ENCODE peak calls at places on chromosomes 2 and 18, in four cellular contexts. B is stomach, K is GM12878, L is GM23338. M is an unnamed sample.

GRCh38 chr2:47309952-47310800 is 92.8 kb upstream of the MSH2 start:
- DNase-seq in K (peak), B (peak), L (peak), M (peak)

GRCh38 chr18:69250305-69251151 is 150.2 kb upstream of the DOK6 start:
- DNase-seq in K (no peak), B (no peak), L (no peak), M (no peak)

GRCh38 chr2:44245068-44245861 is 30.0 kb upstream of the SLC3A1 start:
- DNase-seq in K (no peak), L (peak), B (no peak), M (no peak)

GRCh38 chr2:168814046-168814445 is 11.6 kb downstream of the NOSTRIN start:
- DNase-seq in L (no peak), B (no peak), K (no peak), M (no peak)

GRCh38 chr2:156536534-156536933 is 100.4 kb downstream of the GPD2 start:
- DNase-seq in L (no peak), K (no peak), B (no peak), M (no peak)

GRCh38 chr2:80517301-80517700 is 212.7 kb upstream of the LRRTM1 start:
- DNase-seq in L (no peak), K (no peak), B (no peak), M (no peak)

GRCh38 chr2:43179947-43180346 is 46.5 kb downstream of the ZFP36L2 start:
- DNase-seq in L (peak), K (no peak), B (no peak), M (no peak)

GRCh38 chr18:23136326-23137092 is 1.2 kb downstream of the CABLES1 start:
- DNase-seq in L (peak), K (no peak), B (peak), M (peak)

GRCh38 chr2:181163139-181163538 is 182.7 kb downstream of the UBE2E3 start:
- DNase-seq in B (no peak), K (no peak), L (no peak), M (no peak)

GRCh38 chr2:48530033-48530804 is at the start of gene STON1:
- DNase-seq in K (no peak), L (peak), B (peak), M (peak)

GRCh38 chr2:48870503-48870902 is 115.0 kb upstream of the LHCGR start:
- DNase-seq in K (no peak), B (no peak), L (no peak), M (no peak)

GRCh38 chr2:33411765-33412164 is 64.7 kb upstream of the RASGRP3 start:
- DNase-seq in K (no peak), B (no peak), L (no peak), M (no peak)

GRCh38 chr18:26436176-26437031 is 111.9 kb downstream of the KCTD1 start:
- DNase-seq in L (no peak), B (no peak), K (no peak), M (no peak)

GRCh38 chr18:52888014-52888413 is 548.0 kb downstream of the DCC start:
- DNase-seq in L (peak), B (no peak), K (no peak), M (no peak)

GRCh38 chr2:238929242-238930081 is 81.6 kb downstream of the TWIST2 start:
- DNase-seq in K (no peak), L (no peak), B (peak), M (peak)

GRCh38 chr2:219720956-219721355 is 93.5 kb downstream of the SLC4A3 start:
- DNase-seq in L (no peak), B (no peak), K (no peak), M (no peak)

GRCh38 chr18:77086034-77086433 is 46.5 kb downstream of the MBP start:
- DNase-seq in B (no peak), K (no peak), L (no peak), M (no peak)

GRCh38 chr2:226915846-226916360 is 80.0 kb downstream of the RHBDD1 start:
- DNase-seq in K (no peak), B (no peak), L (no peak), M (no peak)

GRCh38 chr18:8706981-8707940 is 1.9 kb downstream of the MTCL1 start:
- DNase-seq in K (no peak), L (peak), B (peak), M (peak)

GRCh38 chr2:101052147-101052546 is 50.1 kb downstream of the RPL31 start:
- DNase-seq in K (no peak), B (no peak), L (no peak), M (no peak)

GRCh38 chr2:101048756-101049155 is 46.7 kb downstream of the RPL31 start:
- DNase-seq in K (no peak), B (no peak), L (no peak), M (no peak)

GRCh38 chr2:101045330-101045729 is 43.2 kb downstream of the RPL31 start:
- DNase-seq in K (no peak), L (no peak), B (no peak), M (no peak)

GRCh38 chr2:101047774-101048173 is 45.7 kb downstream of the RPL31 start:
- DNase-seq in B (no peak), L (no peak), K (no peak), M (no peak)

GRCh38 chr2:101047075-101047766 is 45.1 kb downstream of the RPL31 start:
- DNase-seq in L (no peak), B (peak), K (no peak), M (no peak)
- TF ChIP-seq POLR2AphosphoS5 in L (no peak), B (no peak), K (no peak), M (no peak)

GRCh38 chr2:195961873-195962272 is 106.8 kb downstream of the DNAH7 start:
- DNase-seq in L (no peak), B (no peak), K (peak), M (no peak)
- H3K4me3 ChIP-seq in L (no peak), B (no peak), K (no peak), M (no peak)

GRCh38 chr2:88855620-88856408 is 164.3 kb downstream of the RPIA start:
- DNase-seq in B (no peak), L (no peak), K (no peak), M (no peak)

GRCh38 chr2:88856409-88857135 is 165.1 kb downstream of the RPIA start:
- DNase-seq in B (no peak), L (no peak), K (no peak), M (no peak)

GRCh38 chr2:88859461-88859860 is 168.0 kb downstream of the RPIA start:
- DNase-seq in L (no peak), B (no peak), K (no peak), M (no peak)

GRCh38 chr2:88857951-88858406 is 166.5 kb downstream of the RPIA start:
- DNase-seq in K (no peak), B (no peak), L (peak), M (no peak)

GRCh38 chr2:88857274-88857741 is 165.8 kb downstream of the RPIA start:
- DNase-seq in K (no peak), B (no peak), L (no peak), M (no peak)
- TF ChIP-seq POLR2AphosphoS5 in K (peak), B (no peak), L (no peak), M (peak)

GRCh38 chr2:231613054-231613654 is 20.5 kb downstream of the TEX44 start:
- DNase-seq in K (no peak), L (no peak), B (no peak), M (peak)
- H3K4me3 ChIP-seq in K (peak), L (peak), B (peak), M (peak)

DNA sequence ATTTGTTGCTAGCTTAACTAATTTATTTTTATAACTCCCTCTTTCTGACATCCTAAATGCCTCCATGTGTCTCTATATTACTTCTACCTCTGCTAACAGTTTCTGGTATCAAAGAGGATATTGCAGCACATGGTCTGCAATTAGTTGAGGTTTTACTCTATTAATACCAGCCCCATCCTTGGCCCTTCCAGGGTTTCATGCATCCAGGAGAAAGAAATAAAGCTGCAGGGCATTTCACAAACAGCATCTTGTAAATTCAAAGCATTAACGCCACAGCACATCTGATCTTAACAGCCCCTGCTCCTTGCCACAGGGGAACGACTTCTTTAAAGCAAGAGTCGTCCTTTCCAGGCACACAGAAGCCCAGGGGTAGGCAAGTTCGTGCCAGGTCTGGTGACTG is 258.9 kb downstream of the ICOS start:
- DNase-seq in L (no peak), B (no peak), K (no peak), M (no peak)
- TF ChIP-seq POLR2AphosphoS5 in L (no peak), B (no peak), K (no peak), M (no peak)

GRCh38 chr2:165793161-165793778 is 777 bp downstream of the GALNT3 start:
- DNase-seq in K (no peak), B (peak), L (peak), M (no peak)
- H3K4me3 ChIP-seq in K (peak), B (peak), L (peak), M (peak)

GRCh38 chr2:161136696-161137324 is 23.4 kb upstream of the TANK start:
- DNase-seq in B (no peak), L (no peak), K (peak), M (no peak)
- TF ChIP-seq POLR2AphosphoS5 in B (no peak), L (no peak), K (peak), M (no peak)

DNA sequence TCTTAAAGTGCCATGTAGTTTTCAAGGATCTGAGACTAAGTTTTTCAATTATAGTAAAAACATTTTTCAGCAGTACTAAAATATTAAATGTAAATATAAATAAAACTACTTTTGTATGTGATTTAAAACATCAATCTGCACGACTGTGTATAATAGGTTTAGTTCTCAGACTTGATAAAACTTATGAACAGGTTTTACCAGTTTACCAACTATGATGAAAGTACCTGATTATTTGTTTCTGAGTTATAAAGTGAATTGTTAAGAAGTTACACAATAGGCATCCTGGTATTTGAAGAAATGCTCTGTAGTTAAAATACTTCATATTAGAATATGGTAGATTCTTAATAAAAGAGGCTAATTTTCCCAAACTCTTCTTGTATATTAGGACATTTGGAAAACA is 14.8 kb downstream of the RELCH start:
- DNase-seq in B (no peak), L (no peak), K (no peak), M (no peak)
- H3K4me3 ChIP-seq in B (no peak), L (no peak), K (no peak), M (no peak)

GRCh38 chr2:140454717-140455116 is 1674.5 kb upstream of the NXPH2 start:
- DNase-seq in K (no peak), L (no peak), B (no peak), M (no peak)

GRCh38 chr2:140455312-140455711 is 1675.1 kb upstream of the NXPH2 start:
- DNase-seq in B (no peak), K (no peak), L (no peak), M (no peak)

GRCh38 chr2:140457483-140457882 is 1673.3 kb downstream of the LRP1B start:
- DNase-seq in L (no peak), B (no peak), K (no peak), M (no peak)
- TF ChIP-seq POLR2AphosphoS5 in L (no peak), B (no peak), K (no peak), M (no peak)

DNA sequence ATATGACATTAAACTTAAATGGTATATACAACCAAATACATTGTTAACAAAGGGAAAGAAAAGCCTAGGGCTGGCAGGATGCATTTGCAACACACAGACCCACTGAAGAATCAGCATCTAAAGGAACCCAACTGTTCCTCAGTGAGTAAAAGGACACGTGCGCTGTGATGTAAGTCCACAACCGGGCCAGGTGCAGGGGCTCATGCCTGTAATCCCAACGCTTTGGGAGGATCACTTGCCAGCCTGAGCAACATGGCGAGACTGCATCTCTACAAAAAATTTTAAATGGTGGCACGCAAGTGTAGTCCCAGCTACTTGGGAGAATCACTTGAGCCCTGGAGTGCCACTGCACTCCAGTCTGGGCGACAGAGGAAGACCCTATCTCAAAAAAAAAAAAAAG is 3.9 kb downstream of the DTNB start:
- DNase-seq in L (peak), K (no peak), B (no peak), M (no peak)
- H3K4me3 ChIP-seq in L (no peak), K (no peak), B (no peak), M (no peak)

M was measured in spleen.